ENCODE peak calls at places on chromosomes 11 and 22, in five cellular contexts. One of them, this sample, is unnamed.

GRCh38 chr11:110173775-110174644 is 80.8 kb downstream of the ZC3H12C start:
- DNase-seq in activated T-cell treated with anti-CD3 and anti-CD28 coated beads, Interleukin-2, amount 50 U/mL, for 48 hours: peak; percentile 76
- DNase-seq in stimulated activated effector memory CD8-positive, alpha-beta T cell treated with anti-CD3 and anti-CD28 coated beads, Interleukin-12 subunit alpha, Interleukin-12 subunit beta, amount 100 ng/mL, for 72 hours: peak; percentile 54
- DNase-seq in stimulated activated CD4-positive, alpha-beta T cell treated with anti-CD3 and anti-CD28 coated beads, Interleukin-1b, Interleukin-23, amount 100 ng/mL, for 24 hours: peak; percentile 48
- DNase-seq in pancreas: peak; percentile 50
- DNase-seq in this sample: peak; percentile 77

GRCh38 chr22:30212363-30212995 is 34.1 kb downstream of the LIF start:
- DNase-seq in activated T-cell treated with anti-CD3 and anti-CD28 coated beads, Interleukin-2, amount 50 U/mL, for 48 hours: peak; percentile 42
- DNase-seq in stimulated activated effector memory CD8-positive, alpha-beta T cell treated with anti-CD3 and anti-CD28 coated beads, Interleukin-12 subunit alpha, Interleukin-12 subunit beta, amount 100 ng/mL, for 72 hours: no peak
- DNase-seq in stimulated activated CD4-positive, alpha-beta T cell treated with anti-CD3 and anti-CD28 coated beads, Interleukin-1b, Interleukin-23, amount 100 ng/mL, for 24 hours: no peak
- DNase-seq in pancreas: peak; percentile 72
- DNase-seq in this sample: peak; percentile 37

GRCh38 chr11:54930930-54931329 is 224.3 kb downstream of the OR4A5 start:
- DNase-seq in activated T-cell treated with anti-CD3 and anti-CD28 coated beads, Interleukin-2, amount 50 U/mL, for 48 hours: no peak
- DNase-seq in stimulated activated effector memory CD8-positive, alpha-beta T cell treated with anti-CD3 and anti-CD28 coated beads, Interleukin-12 subunit alpha, Interleukin-12 subunit beta, amount 100 ng/mL, for 72 hours: no peak
- DNase-seq in stimulated activated CD4-positive, alpha-beta T cell treated with anti-CD3 and anti-CD28 coated beads, Interleukin-1b, Interleukin-23, amount 100 ng/mL, for 24 hours: no peak
- DNase-seq in pancreas: no peak
- DNase-seq in this sample: no peak

GRCh38 chr11:20973959-20974358 is 304.6 kb downstream of the NELL1 start:
- DNase-seq in activated T-cell treated with anti-CD3 and anti-CD28 coated beads, Interleukin-2, amount 50 U/mL, for 48 hours: no peak
- DNase-seq in stimulated activated effector memory CD8-positive, alpha-beta T cell treated with anti-CD3 and anti-CD28 coated beads, Interleukin-12 subunit alpha, Interleukin-12 subunit beta, amount 100 ng/mL, for 72 hours: no peak
- DNase-seq in stimulated activated CD4-positive, alpha-beta T cell treated with anti-CD3 and anti-CD28 coated beads, Interleukin-1b, Interleukin-23, amount 100 ng/mL, for 24 hours: no peak
- DNase-seq in pancreas: no peak
- DNase-seq in this sample: no peak

GRCh38 chr11:128040603-128041002 is 546.8 kb downstream of the ETS1 start:
- DNase-seq in activated T-cell treated with anti-CD3 and anti-CD28 coated beads, Interleukin-2, amount 50 U/mL, for 48 hours: no peak
- DNase-seq in stimulated activated effector memory CD8-positive, alpha-beta T cell treated with anti-CD3 and anti-CD28 coated beads, Interleukin-12 subunit alpha, Interleukin-12 subunit beta, amount 100 ng/mL, for 72 hours: no peak
- DNase-seq in stimulated activated CD4-positive, alpha-beta T cell treated with anti-CD3 and anti-CD28 coated beads, Interleukin-1b, Interleukin-23, amount 100 ng/mL, for 24 hours: no peak
- DNase-seq in pancreas: no peak
- DNase-seq in this sample: no peak

GRCh38 chr11:95074806-95075563 is 8.3 kb downstream of the SRSF8 start:
- DNase-seq in activated T-cell treated with anti-CD3 and anti-CD28 coated beads, Interleukin-2, amount 50 U/mL, for 48 hours: no peak
- DNase-seq in stimulated activated effector memory CD8-positive, alpha-beta T cell treated with anti-CD3 and anti-CD28 coated beads, Interleukin-12 subunit alpha, Interleukin-12 subunit beta, amount 100 ng/mL, for 72 hours: no peak
- DNase-seq in stimulated activated CD4-positive, alpha-beta T cell treated with anti-CD3 and anti-CD28 coated beads, Interleukin-1b, Interleukin-23, amount 100 ng/mL, for 24 hours: no peak
- DNase-seq in pancreas: peak; percentile 48
- DNase-seq in this sample: no peak

GRCh38 chr22:48101704-48102103 is 1339.3 kb downstream of the TBC1D22A start:
- DNase-seq in activated T-cell treated with anti-CD3 and anti-CD28 coated beads, Interleukin-2, amount 50 U/mL, for 48 hours: no peak
- DNase-seq in stimulated activated effector memory CD8-positive, alpha-beta T cell treated with anti-CD3 and anti-CD28 coated beads, Interleukin-12 subunit alpha, Interleukin-12 subunit beta, amount 100 ng/mL, for 72 hours: no peak
- DNase-seq in stimulated activated CD4-positive, alpha-beta T cell treated with anti-CD3 and anti-CD28 coated beads, Interleukin-1b, Interleukin-23, amount 100 ng/mL, for 24 hours: no peak
- DNase-seq in pancreas: no peak
- DNase-seq in this sample: no peak

GRCh38 chr11:122234257-122234656 is 118.2 kb upstream of the BLID start:
- DNase-seq in activated T-cell treated with anti-CD3 and anti-CD28 coated beads, Interleukin-2, amount 50 U/mL, for 48 hours: no peak
- DNase-seq in stimulated activated effector memory CD8-positive, alpha-beta T cell treated with anti-CD3 and anti-CD28 coated beads, Interleukin-12 subunit alpha, Interleukin-12 subunit beta, amount 100 ng/mL, for 72 hours: no peak
- DNase-seq in stimulated activated CD4-positive, alpha-beta T cell treated with anti-CD3 and anti-CD28 coated beads, Interleukin-1b, Interleukin-23, amount 100 ng/mL, for 24 hours: no peak
- DNase-seq in pancreas: no peak
- DNase-seq in this sample: no peak

GRCh38 chr11:66543263-66544107 is 2.4 kb downstream of the ZDHHC24 start:
- DNase-seq in activated T-cell treated with anti-CD3 and anti-CD28 coated beads, Interleukin-2, amount 50 U/mL, for 48 hours: peak; percentile 63
- DNase-seq in stimulated activated effector memory CD8-positive, alpha-beta T cell treated with anti-CD3 and anti-CD28 coated beads, Interleukin-12 subunit alpha, Interleukin-12 subunit beta, amount 100 ng/mL, for 72 hours: peak; percentile 38
- DNase-seq in stimulated activated CD4-positive, alpha-beta T cell treated with anti-CD3 and anti-CD28 coated beads, Interleukin-1b, Interleukin-23, amount 100 ng/mL, for 24 hours: no peak
- DNase-seq in pancreas: no peak
- DNase-seq in this sample: peak; percentile 73

GRCh38 chr11:12445001-12445400 is 67.6 kb downstream of the PARVA start:
- DNase-seq in activated T-cell treated with anti-CD3 and anti-CD28 coated beads, Interleukin-2, amount 50 U/mL, for 48 hours: no peak
- DNase-seq in stimulated activated effector memory CD8-positive, alpha-beta T cell treated with anti-CD3 and anti-CD28 coated beads, Interleukin-12 subunit alpha, Interleukin-12 subunit beta, amount 100 ng/mL, for 72 hours: no peak
- DNase-seq in stimulated activated CD4-positive, alpha-beta T cell treated with anti-CD3 and anti-CD28 coated beads, Interleukin-1b, Interleukin-23, amount 100 ng/mL, for 24 hours: no peak
- DNase-seq in pancreas: no peak
- DNase-seq in this sample: no peak

GRCh38 chr11:7677071-7677470 is 3.8 kb upstream of the CYB5R2 start:
- DNase-seq in activated T-cell treated with anti-CD3 and anti-CD28 coated beads, Interleukin-2, amount 50 U/mL, for 48 hours: no peak
- DNase-seq in stimulated activated effector memory CD8-positive, alpha-beta T cell treated with anti-CD3 and anti-CD28 coated beads, Interleukin-12 subunit alpha, Interleukin-12 subunit beta, amount 100 ng/mL, for 72 hours: no peak
- DNase-seq in stimulated activated CD4-positive, alpha-beta T cell treated with anti-CD3 and anti-CD28 coated beads, Interleukin-1b, Interleukin-23, amount 100 ng/mL, for 24 hours: no peak
- DNase-seq in pancreas: no peak
- DNase-seq in this sample: no peak

This sample was measured in stimulated activated naive CD8-positive, alpha-beta T cell treated with anti-CD3 and anti-CD28 coated beads, Interleukin-15, Interleukin-2, amounts not matched to agents 100 U/mL and 50 U/mL, for 24 hours.